ENCODE peak calls at places on chromosomes 4 and X, in eight cellular contexts. Y, F, M, L, A, E, V and J are unnamed samples.
A peak's percentile ranks its signal among the peaks of the same experiment; 100 is the strongest.

GRCh38 chr4:181138116-181138515 is 1105.1 kb upstream of the TENM3 start:
- DNase-seq in F (no peak), L (no peak), E (no peak), Y (no peak), A (peak; percentile 21), M (no peak), V (no peak), J (no peak)

GRCh38 chr4:26432419-26432818 is 57.9 kb downstream of the CCKAR start:
- DNase-seq in F (no peak), V (no peak), A (no peak), Y (no peak), E (no peak), L (no peak), M (no peak), J (no peak)

GRCh38 chr4:184061582-184061981 is 156.1 kb downstream of the ENPP6 start:
- DNase-seq in M (peak; percentile 60), V (no peak), L (no peak), Y (no peak), E (no peak), F (no peak), A (no peak), J (no peak)

GRCh38 chr4:124167602-124168001 is 544.9 kb downstream of the ANKRD50 start:
- DNase-seq in V (no peak), L (no peak), M (no peak), A (peak; percentile 16), Y (no peak), E (no peak), F (peak; percentile 68), J (no peak)

GRCh38 chr4:121192500-121192899 is 28.4 kb upstream of the TNIP3 start:
- DNase-seq in L (no peak), M (no peak), Y (no peak), A (peak; percentile 58), V (no peak), F (peak; percentile 62), E (peak; percentile 72), J (no peak)

GRCh38 chr4:4711902-4712301 is 147.6 kb upstream of the MSX1 start:
- DNase-seq in F (no peak), Y (no peak), V (no peak), M (no peak), A (no peak), E (no peak), L (no peak), J (no peak)

GRCh38 chrX:69136546-69137331 is 28.5 kb downstream of the PJA1 start:
- DNase-seq in A (no peak), Y (no peak), V (no peak), E (peak; percentile 27), F (no peak), M (peak; percentile 79), L (no peak), J (no peak)

GRCh38 chr4:3516836-3517730 is 15.1 kb downstream of the LRPAP1 start:
- DNase-seq in Y (no peak), E (no peak), M (no peak), F (no peak), A (no peak), L (peak; percentile 56), V (no peak), J (no peak)

GRCh38 chr4:149987330-149987751 is 90.9 kb upstream of the DCLK2 start:
- DNase-seq in A (peak; percentile 48), F (peak; percentile 38), V (no peak), Y (no peak), M (no peak), L (no peak), E (peak; percentile 50), J (no peak)

GRCh38 chr4:34771632-34772031 is 1472.7 kb downstream of the ARAP2 start:
- DNase-seq in F (no peak), L (no peak), M (no peak), A (no peak), E (no peak), Y (no peak), V (no peak), J (no peak)

GRCh38 chrX:135295238-135295943 is 13.9 kb upstream of the ETDC start:
- DNase-seq in A (peak; percentile 37), F (peak; percentile 22), Y (peak; percentile 12), L (no peak), M (peak; percentile 48), V (no peak), E (peak; percentile 60), J (peak; percentile 11)

GRCh38 chrX:147602297-147602696 is 309.4 kb upstream of the FMR1 start:
- DNase-seq in E (no peak), F (no peak), A (no peak), Y (no peak), V (no peak), L (no peak), M (no peak), J (no peak)

GRCh38 chrX:140764401-140764919 is 54.9 kb downstream of the LINC00632 start:
- DNase-seq in L (no peak), F (peak; percentile 51), V (no peak), Y (no peak), E (peak; percentile 41), A (peak; percentile 66), M (peak; percentile 68), J (no peak)

GRCh38 chr4:40306991-40307390 is 28.1 kb upstream of the CHRNA9 start:
- DNase-seq in A (no peak), Y (no peak), L (no peak), V (no peak), E (no peak), M (no peak), F (no peak), J (no peak)

GRCh38 chrX:3393581-3394111 is 47.2 kb upstream of the MXRA5 start:
- DNase-seq in V (no peak), L (no peak), Y (no peak), E (peak; percentile 7), M (no peak), F (peak; percentile 54), A (peak; percentile 83), J (peak; percentile 30)

GRCh38 chr4:38157592-38157991 is 197.4 kb downstream of the PTTG2 start:
- DNase-seq in M (no peak), F (peak; percentile 65), V (no peak), E (no peak), Y (no peak), A (no peak), L (no peak), J (no peak)

GRCh38 chrX:112803060-112803459 is 37.6 kb downstream of the AMOT start:
- DNase-seq in F (no peak), M (no peak), Y (no peak), E (no peak), V (no peak), L (no peak), A (no peak), J (no peak)

GRCh38 chr4:120770897-120771296 is 151.6 kb downstream of the PRDM5 start:
- DNase-seq in E (no peak), F (no peak), A (no peak), L (no peak), V (no peak), Y (no peak), M (no peak), J (no peak)

GRCh38 chr4:172997851-172998250 is 170.8 kb upstream of the GALNT7 start:
- DNase-seq in A (no peak), E (peak; percentile 17), L (no peak), F (peak; percentile 11), Y (no peak), V (no peak), M (no peak), J (no peak)
- H3K4me3 ChIP-seq in A (no peak overlapping the region), E (no peak overlapping the region), L (no peak overlapping the region), F (no peak overlapping the region), Y (no peak overlapping the region), V (no peak overlapping the region), M (no peak overlapping the region), J (no peak overlapping the region)

DNA sequence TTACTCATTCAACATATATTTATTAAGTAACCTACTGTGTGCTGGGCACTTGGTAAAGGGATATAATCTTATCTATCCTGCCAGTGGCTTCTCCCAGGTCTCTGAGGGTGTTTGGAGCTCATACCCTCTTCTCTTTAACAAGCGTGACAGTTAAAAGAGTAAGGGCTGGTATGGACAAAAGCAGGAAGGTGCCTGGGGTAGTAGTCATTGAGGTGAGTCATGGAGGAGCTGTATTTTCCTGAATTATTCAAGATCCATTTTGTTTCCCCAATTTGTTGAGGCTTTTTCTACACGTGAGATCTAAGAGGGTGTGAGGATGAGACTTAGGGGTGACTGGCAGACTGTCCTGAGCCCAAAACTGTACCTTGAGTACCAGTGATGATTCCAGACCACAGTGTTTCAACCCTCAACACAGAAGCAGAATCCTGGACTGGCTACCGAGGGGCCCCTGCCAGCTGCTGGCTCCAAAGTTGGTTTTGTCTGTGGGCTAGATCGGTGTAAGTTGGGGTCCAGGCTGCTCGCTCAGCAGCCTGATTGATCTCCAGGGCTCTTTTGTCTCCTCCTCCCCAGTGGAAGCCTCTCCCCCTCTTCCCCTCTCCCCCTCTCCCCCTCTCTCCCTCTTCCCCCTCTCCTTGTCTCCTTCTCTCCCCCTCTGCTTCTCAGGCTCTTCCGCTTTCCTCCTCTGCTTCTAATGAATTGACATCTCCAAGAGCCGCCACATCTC is at the start of gene DRP2:
- DNase-seq in F (peak; percentile 35), A (peak; percentile 35), L (no peak), Y (no peak), V (no peak), M (no peak), E (no peak), J (no peak)
- H3K4me3 ChIP-seq in F (peak within 1 kb of the TSS; percentile 28), A (no peak within 1 kb of the TSS), L (no peak within 1 kb of the TSS), Y (no peak within 1 kb of the TSS), V (no peak within 1 kb of the TSS), M (no peak within 1 kb of the TSS), E (peak within 1 kb of the TSS; percentile 29), J (peak within 1 kb of the TSS; percentile 33)

GRCh38 chr4:59195867-59196266 is 2004.3 kb upstream of the ADGRL3 start:
- DNase-seq in Y (no peak), F (no peak), V (no peak), A (no peak), L (no peak), E (no peak), M (no peak), J (no peak)

GRCh38 chr4:59200992-59201391 is 1999.1 kb upstream of the ADGRL3 start:
- DNase-seq in M (no peak), F (no peak), Y (no peak), E (peak; percentile 3), V (no peak), A (no peak), L (no peak), J (no peak)
- H3K4me3 ChIP-seq in M (no peak overlapping the region), F (no peak overlapping the region), Y (no peak overlapping the region), E (no peak overlapping the region), V (no peak overlapping the region), A (no peak overlapping the region), L (no peak overlapping the region), J (no peak overlapping the region)

GRCh38 chr4:70994387-70995099 is 1.1 kb downstream of the DCK start:
- DNase-seq in V (no peak), M (no peak), F (no peak), Y (no peak), A (no peak), L (no peak), E (no peak), J (no peak)

GRCh38 chr4:70996014-70996353 is 2.5 kb downstream of the DCK start:
- DNase-seq in F (no peak), M (no peak), A (no peak), V (no peak), E (no peak), Y (no peak), L (no peak), J (no peak)

GRCh38 chr4:70994069-70994366 is 569 bp downstream of the DCK start:
- DNase-seq in A (peak; percentile 17), V (no peak), M (no peak), Y (no peak), F (no peak), E (no peak), L (no peak), J (no peak)

GRCh38 chr4:70993181-70994068 is at the start of gene DCK:
- DNase-seq in L (peak; percentile 83), A (peak; percentile 87), Y (peak; percentile 73), E (peak; percentile 91), V (peak; percentile 83), M (peak; percentile 94), F (peak; percentile 85), J (peak; percentile 73)

GRCh38 chr4:70997068-70997467 is 3.6 kb downstream of the DCK start:
- DNase-seq in M (no peak), A (no peak), F (no peak), E (no peak), V (no peak), Y (no peak), L (no peak), J (no peak)
- H3K4me3 ChIP-seq in M (no peak overlapping the region), A (no peak overlapping the region), F (no peak overlapping the region), E (no peak overlapping the region), V (no peak overlapping the region), Y (peak overlapping the region; percentile 100), L (no peak overlapping the region), J (no peak overlapping the region)